ENCODE peak calls at places on chromosome 2, in eight cellular contexts. X is fibroblast of lung, W is breast epithelium, I is Panc1, H is lower lobe of right lung, C is SK-N-SH, T is neural progenitor cell, P is left ventricle myocardium inferior. M is an unnamed sample.
A peak's percentile ranks its signal among the peaks of the same experiment; 100 is the strongest.

GRCh38 chr2:165079432-165079831 is 124.1 kb upstream of the SLC38A11 start:
- DNase-seq in X (no peak), W (no peak), I (no peak), H (no peak), C (no peak), T (no peak), P (no peak), M (no peak)

GRCh38 chr2:149692837-149693518 is 105.4 kb upstream of the MMADHC start:
- DNase-seq in X (peak; percentile 53), W (no peak), I (no peak), H (no peak), C (no peak), T (no peak), P (no peak), M (no peak)

GRCh38 chr2:10052216-10052615 is 8.9 kb downstream of the KLF11 start:
- DNase-seq in X (no peak), W (no peak), I (no peak), H (peak; percentile 37), C (no peak), T (no peak), P (no peak), M (no peak)

GRCh38 chr2:216424305-216424704 is 12.0 kb downstream of the SMARCAL1 start:
- DNase-seq in X (no peak), W (no peak), I (no peak), H (no peak), C (no peak), T (no peak), P (no peak), M (no peak)

GRCh38 chr2:221425353-221425752 is 146.8 kb downstream of the EPHA4 start:
- DNase-seq in X (no peak), W (no peak), I (no peak), H (no peak), C (no peak), T (no peak), P (no peak), M (no peak)

GRCh38 chr2:219058541-219059374 is 2.0 kb downstream of the IHH start:
- DNase-seq in X (peak; percentile 5), W (no peak), I (no peak), H (peak; percentile 85), C (peak; percentile 89), T (peak; percentile 57), P (peak; percentile 50), M (no peak)

GRCh38 chr2:218904176-218904575 is 23.5 kb downstream of the WNT10A start:
- DNase-seq in X (no peak), W (no peak), I (no peak), H (no peak), C (no peak), T (no peak), P (no peak), M (no peak)

GRCh38 chr2:64273524-64274398 is 129.5 kb upstream of the PELI1 start:
- DNase-seq in X (peak; percentile 95), W (peak; percentile 89), I (no peak), H (no peak), C (peak; percentile 27), T (no peak), P (peak; percentile 36), M (no peak)

GRCh38 chr2:96203130-96204028 is 5.2 kb downstream of the STARD7 start:
- DNase-seq in X (no peak), W (no peak), I (no peak), H (no peak), C (no peak), T (no peak), P (no peak), M (no peak)

GRCh38 chr2:120926463-120927165 is 190.9 kb downstream of the GLI2 start:
- DNase-seq in X (peak; percentile 40), W (no peak), I (no peak), H (no peak), C (no peak), T (no peak), P (no peak), M (no peak)

GRCh38 chr2:70647873-70648481 is 94.4 kb upstream of the TGFA start:
- DNase-seq in X (peak; percentile 41), W (peak; percentile 46), I (peak; percentile 72), H (peak; percentile 70), C (peak; percentile 73), T (peak; percentile 81), P (peak; percentile 54), M (no peak)

GRCh38 chr2:85222792-85223191 is 89.6 kb downstream of the TCF7L1 start:
- DNase-seq in X (no peak), W (no peak), I (no peak), H (no peak), C (peak; percentile 36), T (no peak), P (no peak), M (no peak)

GRCh38 chr2:222248256-222248655 is 50.5 kb downstream of the PAX3 start:
- DNase-seq in X (no peak), W (no peak), I (no peak), H (no peak), C (no peak), T (no peak), P (no peak), M (no peak)

GRCh38 chr2:232876978-232877441 is 6.9 kb downstream of the SNORC start:
- DNase-seq in X (no peak), W (no peak), I (no peak), H (peak; percentile 41), C (no peak), T (no peak), P (no peak), M (no peak)

GRCh38 chr2:180905002-180905401 is 75.4 kb upstream of the UBE2E3 start:
- DNase-seq in X (no peak), W (no peak), I (no peak), H (no peak), C (no peak), T (no peak), P (no peak), M (no peak)

DNA sequence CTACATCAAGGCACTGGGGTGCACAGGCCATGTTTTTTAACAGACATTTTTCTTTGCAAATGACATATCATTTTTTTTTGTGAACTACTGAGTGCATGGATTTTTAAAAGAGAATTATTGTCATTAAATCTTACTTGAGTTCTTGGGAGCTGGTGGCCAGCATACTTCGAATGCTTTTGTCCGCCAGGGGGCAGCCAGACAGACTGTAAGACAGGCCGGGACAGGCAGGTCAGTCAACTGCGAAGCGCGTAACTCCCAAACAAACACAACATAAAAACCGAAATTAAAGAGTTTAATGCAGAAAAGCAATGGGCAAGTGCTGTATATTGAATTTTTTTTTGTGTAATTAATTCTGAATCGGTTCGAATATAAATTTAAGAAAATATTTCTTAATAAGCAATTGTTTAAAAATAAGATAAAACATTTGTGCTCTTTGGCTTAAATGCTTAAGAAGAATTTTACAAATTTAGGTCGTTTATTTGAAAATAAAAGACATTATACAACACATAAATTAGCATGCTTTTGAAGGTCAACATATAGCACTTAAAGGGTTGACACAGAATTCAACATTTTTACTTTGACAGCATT is 142.2 kb upstream of the PXDN start:
- DNase-seq in X (peak; percentile 60), W (peak; percentile 63), I (peak; percentile 20), H (peak; percentile 77), C (peak; percentile 83), T (peak; percentile 88), P (peak; percentile 69), M (no peak)
- TF ChIP-seq CTCF in X (peak; percentile 81), W (peak; percentile 60), I (peak; percentile 94), H (peak; percentile 75), C (peak; percentile 88), T (peak; percentile 90), P (peak; percentile 80), M (peak; percentile 63)

DNA sequence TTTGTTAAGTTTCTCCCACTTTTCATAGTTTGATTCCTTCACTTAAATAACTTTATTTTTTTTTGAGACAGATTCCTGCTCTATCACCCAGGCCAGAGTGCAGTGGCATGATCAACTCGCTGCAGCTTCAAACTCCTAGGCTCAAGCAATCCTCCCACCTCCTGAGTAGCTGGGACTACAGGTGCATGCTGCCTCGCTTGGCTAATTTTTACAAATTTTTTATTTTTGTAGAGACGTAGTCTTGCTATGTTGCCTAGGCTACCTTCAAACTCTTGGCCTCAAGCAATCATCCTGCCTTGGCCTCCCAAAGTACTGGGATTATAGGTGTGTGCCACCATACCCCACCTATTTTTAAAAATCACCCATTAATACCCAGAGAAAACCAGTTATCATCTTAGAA is 14.2 kb upstream of the WIPF1 start:
- DNase-seq in X (no peak), W (no peak), I (no peak), H (no peak), C (no peak), T (no peak), P (no peak), M (no peak)
- H3K4me1 ChIP-seq in X (peaks cover 6% of the 10 kb centered on the region), W (no peaks in the 10 kb centered on the region), I (peaks cover 5% of the 10 kb centered on the region), H (peaks cover 47% of the 10 kb centered on the region), C (peaks cover 35% of the 10 kb centered on the region), T (no peaks in the 10 kb centered on the region), P (peaks cover 50% of the 10 kb centered on the region), M (peaks cover 25% of the 10 kb centered on the region)

GRCh38 chr2:159137511-159138101 is 148.9 kb downstream of the WDSUB1 start:
- DNase-seq in X (no peak), W (no peak), I (no peak), H (no peak), C (no peak), T (no peak), P (no peak), M (no peak)

GRCh38 chr2:159134979-159135378 is 151.5 kb downstream of the WDSUB1 start:
- DNase-seq in X (no peak), W (no peak), I (no peak), H (no peak), C (no peak), T (no peak), P (no peak), M (no peak)

GRCh38 chr2:159138642-159139182 is 147.8 kb downstream of the WDSUB1 start:
- DNase-seq in X (peak; percentile 51), W (no peak), I (no peak), H (no peak), C (no peak), T (no peak), P (no peak), M (no peak)

GRCh38 chr2:159133795-159134194 is 152.7 kb downstream of the WDSUB1 start:
- DNase-seq in X (no peak), W (no peak), I (no peak), H (no peak), C (no peak), T (no peak), P (no peak), M (no peak)

DNA sequence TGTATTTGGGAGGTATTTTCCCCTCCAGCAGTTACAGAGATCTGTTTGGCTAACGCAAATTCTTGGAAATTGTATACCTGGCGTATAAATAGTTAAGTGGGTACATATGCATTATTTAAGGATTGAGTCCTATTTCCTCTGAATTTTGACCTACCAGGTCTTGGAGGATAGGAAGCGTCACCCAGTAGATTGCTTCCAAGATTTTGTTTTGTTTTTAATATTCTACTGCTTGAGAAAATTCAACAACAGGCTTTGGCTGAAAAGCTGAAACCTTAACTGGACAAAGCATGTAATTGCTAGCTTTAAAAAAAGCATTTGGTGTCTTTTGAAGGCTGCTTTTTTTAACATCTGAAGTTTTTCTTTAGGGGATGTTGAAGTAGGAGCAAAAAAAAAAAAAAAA is 150.1 kb downstream of the WDSUB1 start:
- DNase-seq in X (no peak), W (no peak), I (no peak), H (no peak), C (no peak), T (no peak), P (no peak), M (no peak)
- H3K4me3 ChIP-seq in X (no peak overlapping the region), W (no peak overlapping the region), I (no peak overlapping the region), H (no peak overlapping the region), C (peak overlapping the region; percentile 10), T (no peak overlapping the region), P (peak overlapping the region; percentile 39), M (no peak overlapping the region)

DNA sequence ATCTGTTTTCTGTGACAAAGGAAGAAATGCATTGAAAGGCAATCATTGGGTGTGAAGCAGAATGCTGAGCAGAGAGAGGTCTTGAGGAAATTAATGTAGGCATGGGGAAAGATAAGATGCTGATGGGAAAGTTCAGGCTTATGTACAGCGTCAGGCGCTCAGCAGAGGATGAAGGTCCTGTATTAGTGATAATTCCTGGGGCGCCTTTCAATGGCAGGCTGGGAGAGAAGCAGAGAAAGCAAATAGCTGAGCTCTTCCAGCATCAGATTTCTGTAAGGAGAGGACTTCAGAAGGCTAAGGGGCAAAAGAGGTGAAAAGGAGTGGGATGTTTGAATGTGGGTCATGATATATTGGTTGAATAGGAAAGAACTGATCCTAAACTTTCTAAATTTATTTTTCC is 129.8 kb downstream of the HNMT start:
- DNase-seq in X (no peak), W (no peak), I (no peak), H (no peak), C (no peak), T (peak; percentile 34), P (no peak), M (no peak)
- TF ChIP-seq CTCF in X (no peak), W (no peak), I (no peak), H (no peak), C (no peak), T (no peak), P (no peak), M (no peak)

M was measured in esophagus squamous epithelium.